ENCODE peak calls at places on chromosomes 2 and 18, in six cellular contexts. U is SW480; Y is stimulated activated CD4-positive, alpha-beta T cell treated with anti-CD3 and anti-CD28 coated beads, Interleukin-4, amount 100 ng/mL, for 1 hour; A is HTR-8/SVneo; X is activated T-cell treated with anti-CD3 and anti-CD28 coated beads for 48 hours; N is breast epithelium. G is an unnamed sample.

GRCh38 chr2:38720613-38721241 is 30.4 kb downstream of the SRSF7 start:
- DNase-seq in U (peak; percentile 78), Y (no peak), A (no peak), X (no peak), N (peak; percentile 93), G (no peak)

GRCh38 chr2:228917195-228917594 is 353.9 kb downstream of the PID1 start:
- DNase-seq in U (no peak), Y (no peak), A (no peak), X (no peak), N (no peak), G (no peak)

GRCh38 chr2:61090386-61090921 is 24.8 kb downstream of the SANBR start:
- DNase-seq in U (no peak), Y (no peak), A (no peak), X (no peak), N (no peak), G (no peak)

GRCh38 chr18:4544131-4544530 is 89.0 kb upstream of the DLGAP1 start:
- DNase-seq in U (peak; percentile 81), Y (no peak), A (no peak), X (no peak), N (no peak), G (no peak)

GRCh38 chr2:72271276-72271614 is 123.6 kb upstream of the CYP26B1 start:
- DNase-seq in U (no peak), Y (no peak), A (no peak), X (no peak), N (no peak), G (no peak)

GRCh38 chr2:30266051-30266621 is 34.8 kb downstream of the LBH start:
- DNase-seq in U (no peak), Y (peak; percentile 36), A (no peak), X (peak; percentile 36), N (no peak), G (peak; percentile 61)

GRCh38 chr2:137838255-137839092 is 125.8 kb upstream of the HNMT start:
- DNase-seq in U (peak; percentile 35), Y (no peak), A (peak; percentile 64), X (no peak), N (no peak), G (no peak)

GRCh38 chr2:96856776-96857673 is 791 bp downstream of the ANKRD39 start:
- DNase-seq in U (peak; percentile 52), Y (peak; percentile 33), A (no peak), X (peak; percentile 24), N (no peak), G (no peak)

GRCh38 chr2:232977438-232977971 is 35.6 kb downstream of the NGEF start:
- DNase-seq in U (no peak), Y (no peak), A (no peak), X (no peak), N (no peak), G (no peak)

GRCh38 chr2:231935207-231935524 is 9.0 kb upstream of the NPPC start:
- DNase-seq in U (no peak), Y (no peak), A (no peak), X (no peak), N (peak; percentile 2), G (no peak)